ENCODE peak calls at places on chromosomes 5 and 9, in eight cellular contexts. D, R, Y, T, M, N, G and O are unnamed samples.

GRCh38 chr9:71271602-71272001 is 150.2 kb upstream of the TRPM3 start:
- DNase-seq in D (no peak), R (no peak), Y (no peak), T (no peak), M (no peak), N (no peak), G (no peak), O (no peak)

GRCh38 chr5:56845277-56845676 is 29.9 kb downstream of the MAP3K1 start:
- DNase-seq in D (no peak), R (no peak), Y (no peak), T (no peak), M (no peak), N (no peak), G (no peak), O (no peak)

GRCh38 chr5:37667846-37668245 is 172.0 kb downstream of the GDNF start:
- DNase-seq in D (no peak), R (no peak), Y (no peak), T (no peak), M (no peak), N (no peak), G (peak), O (no peak)

GRCh38 chr5:107365355-107366109 is 305.2 kb downstream of the EFNA5 start:
- DNase-seq in D (peak), R (no peak), Y (no peak), T (peak), M (no peak), N (no peak), G (peak), O (no peak)

GRCh38 chr9:127937046-127937382 is 640 bp downstream of the DPM2 start:
- DNase-seq in D (no peak), R (no peak), Y (no peak), T (peak), M (no peak), N (no peak), G (no peak), O (no peak)

GRCh38 chr5:143198332-143198731 is 205.2 kb downstream of the NR3C1 start:
- DNase-seq in D (no peak), R (no peak), Y (no peak), T (peak), M (no peak), N (no peak), G (no peak), O (no peak)

GRCh38 chr9:126113756-126114408 is 212.7 kb upstream of the MVB12B start:
- DNase-seq in D (no peak), R (no peak), Y (no peak), T (no peak), M (no peak), N (no peak), G (no peak), O (no peak)

GRCh38 chr5:72541501-72542235 is 34.5 kb upstream of the ZNF366 start:
- DNase-seq in D (no peak), R (no peak), Y (no peak), T (no peak), M (no peak), N (no peak), G (no peak), O (no peak)